ENCODE peak calls at places on chromosomes 3 and 15, in four cellular contexts. One of them, this sample, is unnamed.

GRCh38 chr3:100737334-100737733 is 28.0 kb downstream of the TFG start:
- DNase-seq in K562: peak; percentile 13
- DNase-seq in HepG2: no peak
- DNase-seq in WTC11: no peak
- DNase-seq in this sample: no peak

GRCh38 chr3:67876261-67876660 is 221.8 kb upstream of the SUCLG2 start:
- DNase-seq in WTC11: no peak
- DNase-seq in HepG2: peak; percentile 69
- DNase-seq in K562: no peak
- DNase-seq in this sample: no peak

GRCh38 chr3:174891524-174892203 is 32.5 kb downstream of the NAALADL2 start:
- DNase-seq in K562: no peak
- DNase-seq in HepG2: no peak
- DNase-seq in WTC11: peak; percentile 43
- DNase-seq in this sample: no peak

GRCh38 chr3:128353991-128354687 is 112.6 kb downstream of the DNAJB8 start:
- DNase-seq in WTC11: no peak
- DNase-seq in K562: peak; percentile 42
- DNase-seq in HepG2: peak; percentile 82
- DNase-seq in this sample: no peak

GRCh38 chr3:72665701-72666443 is 182.4 kb downstream of the SHQ1 start:
- DNase-seq in HepG2: no peak
- DNase-seq in WTC11: peak; percentile 65
- DNase-seq in K562: peak; percentile 45
- DNase-seq in this sample: no peak

GRCh38 chr3:5021571-5022092 is 42.4 kb downstream of the BHLHE40 start:
- DNase-seq in HepG2: peak; percentile 25
- DNase-seq in WTC11: no peak
- DNase-seq in K562: peak; percentile 55
- DNase-seq in this sample: no peak

GRCh38 chr3:133888739-133889340 is 6.8 kb downstream of the RAB6B start:
- DNase-seq in K562: no peak
- DNase-seq in WTC11: no peak
- DNase-seq in HepG2: no peak
- DNase-seq in this sample: no peak

GRCh38 chr3:156614642-156615511 is 59.5 kb upstream of the TIPARP start:
- DNase-seq in K562: no peak
- DNase-seq in HepG2: no peak
- DNase-seq in WTC11: no peak
- DNase-seq in this sample: no peak

GRCh38 chr15:39969871-39970270 is 36.0 kb downstream of the EIF2AK4 start:
- DNase-seq in WTC11: no peak
- DNase-seq in K562: no peak
- DNase-seq in HepG2: no peak
- DNase-seq in this sample: no peak

GRCh38 chr3:29279276-29279675 is 1.6 kb upstream of the RBMS3 start:
- DNase-seq in WTC11: no peak
- DNase-seq in K562: no peak
- DNase-seq in HepG2: no peak
- DNase-seq in this sample: no peak

GRCh38 chr3:133821767-133822638 is 16.4 kb downstream of the SRPRB start:
- DNase-seq in HepG2: peak; percentile 83
- DNase-seq in K562: peak; percentile 24
- DNase-seq in WTC11: peak; percentile 61
- DNase-seq in this sample: no peak

GRCh38 chr3:8767667-8768363 is 1.6 kb downstream of the OXTR start:
- DNase-seq in WTC11: peak; percentile 70
- DNase-seq in K562: no peak
- DNase-seq in HepG2: peak; percentile 28
- DNase-seq in this sample: no peak

GRCh38 chr3:129485681-129486056 is 42.8 kb upstream of the RHO start:
- DNase-seq in WTC11: no peak
- DNase-seq in K562: no peak
- DNase-seq in HepG2: no peak
- DNase-seq in this sample: no peak

GRCh38 chr3:72889310-72890165 is 1.7 kb downstream of the GXYLT2 start:
- DNase-seq in HepG2: no peak
- DNase-seq in WTC11: no peak
- DNase-seq in K562: no peak
- DNase-seq in this sample: no peak

GRCh38 chr3:11499144-11499543 is 144.6 kb downstream of the VGLL4 start:
- DNase-seq in K562: no peak
- DNase-seq in WTC11: no peak
- DNase-seq in HepG2: peak; percentile 15
- DNase-seq in this sample: no peak

GRCh38 chr3:153145454-153145853 is 16.6 kb upstream of the RAP2B start:
- DNase-seq in K562: no peak
- DNase-seq in WTC11: no peak
- DNase-seq in HepG2: no peak
- DNase-seq in this sample: no peak

GRCh38 chr3:102174312-102174712 is 260.5 kb upstream of the ZPLD1 start:
- DNase-seq in K562: no peak
- DNase-seq in WTC11: no peak
- DNase-seq in HepG2: no peak
- DNase-seq in this sample: no peak

GRCh38 chr3:171157980-171158379 is 131.5 kb upstream of the SLC2A2 start:
- DNase-seq in WTC11: no peak
- DNase-seq in HepG2: no peak
- DNase-seq in K562: no peak
- DNase-seq in this sample: no peak

GRCh38 chr3:115254492-115255196 is 107.6 kb upstream of the ZBTB20 start:
- DNase-seq in WTC11: peak; percentile 26
- DNase-seq in K562: no peak
- DNase-seq in HepG2: no peak
- DNase-seq in this sample: no peak

GRCh38 chr3:45884368-45885201 is 1.8 kb upstream of the CCR9 start:
- DNase-seq in K562: no peak
- DNase-seq in HepG2: no peak
- DNase-seq in WTC11: no peak
- DNase-seq in this sample: no peak

GRCh38 chr3:8864570-8865350 is 95.3 kb upstream of the OXTR start:
- DNase-seq in K562: no peak
- DNase-seq in HepG2: no peak
- DNase-seq in WTC11: no peak
- DNase-seq in this sample: no peak

GRCh38 chr3:30146978-30147377 is 459.4 kb upstream of the TGFBR2 start:
- DNase-seq in K562: no peak
- DNase-seq in WTC11: no peak
- DNase-seq in HepG2: peak; percentile 9
- DNase-seq in this sample: no peak

GRCh38 chr3:8759038-8759755 is 10.2 kb downstream of the OXTR start:
- DNase-seq in K562: no peak
- DNase-seq in WTC11: no peak
- DNase-seq in HepG2: no peak
- DNase-seq in this sample: no peak

GRCh38 chr3:169751875-169752274 is 13.0 kb downstream of the TERC start:
- DNase-seq in K562: no peak
- DNase-seq in WTC11: no peak
- DNase-seq in HepG2: no peak
- DNase-seq in this sample: no peak

GRCh38 chr3:44906997-44907396 is 32.6 kb downstream of the TGM4 start:
- DNase-seq in HepG2: no peak
- DNase-seq in K562: no peak
- DNase-seq in WTC11: no peak
- DNase-seq in this sample: no peak

GRCh38 chr3:129461022-129461421 is 21.0 kb downstream of the IFT122 start:
- DNase-seq in WTC11: no peak
- DNase-seq in K562: no peak
- DNase-seq in HepG2: no peak
- DNase-seq in this sample: no peak

GRCh38 chr3:47065058-47065457 is 85.6 kb downstream of the NBEAL2 start:
- DNase-seq in WTC11: no peak
- DNase-seq in HepG2: peak; percentile 29
- DNase-seq in K562: no peak
- DNase-seq in this sample: no peak

GRCh38 chr3:47073685-47074084 is 90.2 kb downstream of the SETD2 start:
- DNase-seq in K562: no peak
- DNase-seq in HepG2: no peak
- DNase-seq in WTC11: no peak
- DNase-seq in this sample: no peak

GRCh38 chr3:47065681-47066080 is 86.2 kb downstream of the NBEAL2 start:
- DNase-seq in HepG2: peak; percentile 78
- DNase-seq in K562: no peak
- DNase-seq in WTC11: no peak
- DNase-seq in this sample: no peak

GRCh38 chr3:47070770-47071169 is 91.3 kb downstream of the NBEAL2 start:
- DNase-seq in K562: no peak
- DNase-seq in WTC11: no peak
- DNase-seq in HepG2: no peak
- DNase-seq in this sample: no peak
- TF ChIP-seq CREM in K562: no peak
- TF ChIP-seq CREM in WTC11: no peak
- TF ChIP-seq CREM in HepG2: no peak
- TF ChIP-seq CREM in this sample: no peak

DNA sequence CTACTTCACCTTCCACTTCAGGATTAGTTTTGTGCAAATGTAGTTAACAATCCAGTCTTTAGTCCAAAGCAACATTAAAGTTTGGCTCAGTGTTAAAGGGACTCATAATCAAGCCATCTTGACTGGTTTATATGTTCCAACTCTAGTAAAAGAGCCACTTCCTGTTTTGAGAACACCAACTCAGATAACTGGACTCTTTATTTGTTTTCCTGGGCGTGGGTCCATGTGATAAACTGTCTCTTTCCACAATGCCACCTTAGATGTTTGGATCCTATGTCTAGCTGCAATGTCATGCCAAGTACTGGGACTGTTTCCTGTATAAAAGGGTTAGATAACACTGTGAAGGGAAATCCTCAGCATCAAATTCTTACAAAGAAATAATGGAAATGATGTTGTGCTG is 545.0 kb downstream of the PYDC2 start:
- DNase-seq in K562: no peak
- DNase-seq in WTC11: no peak
- DNase-seq in HepG2: no peak
- DNase-seq in this sample: no peak
- TF ChIP-seq CREM in K562: no peak
- TF ChIP-seq CREM in WTC11: no peak
- TF ChIP-seq CREM in HepG2: no peak
- TF ChIP-seq CREM in this sample: no peak

DNA sequence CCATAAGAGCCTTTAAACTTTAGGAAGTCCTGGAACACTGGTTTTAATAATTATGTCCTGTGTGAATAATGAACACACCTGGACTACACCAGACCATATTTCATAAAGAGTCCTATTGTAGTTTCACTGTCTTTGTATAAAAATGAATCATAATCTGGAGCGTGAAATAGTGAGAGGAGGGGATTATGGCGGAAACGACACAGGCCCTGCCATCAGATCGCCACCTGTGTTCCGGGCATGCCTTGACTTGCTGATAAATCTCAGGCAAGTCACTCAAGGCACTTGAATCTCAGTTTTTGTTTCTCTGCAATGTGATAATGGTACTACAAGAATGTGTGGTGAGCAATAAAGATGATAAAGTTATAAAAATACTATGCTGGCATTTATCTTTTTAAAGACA is 995.5 kb downstream of the MCTP2 start:
- DNase-seq in K562: no peak
- DNase-seq in WTC11: no peak
- DNase-seq in HepG2: no peak
- DNase-seq in this sample: no peak
- TF ChIP-seq CREM in K562: no peak
- TF ChIP-seq CREM in WTC11: no peak
- TF ChIP-seq CREM in HepG2: no peak
- TF ChIP-seq CREM in this sample: no peak

GRCh38 chr3:123481722-123482457 is 33.0 kb upstream of the ADCY5 start:
- DNase-seq in K562: no peak
- DNase-seq in HepG2: no peak
- DNase-seq in WTC11: no peak
- DNase-seq in this sample: no peak
- TF ChIP-seq CREM in K562: no peak
- TF ChIP-seq CREM in HepG2: no peak
- TF ChIP-seq CREM in WTC11: no peak
- TF ChIP-seq CREM in this sample: no peak

GRCh38 chr3:43211681-43212080 is 74.7 kb upstream of the SNRK start:
- DNase-seq in K562: no peak
- DNase-seq in WTC11: no peak
- DNase-seq in HepG2: no peak
- DNase-seq in this sample: no peak

GRCh38 chr3:43210049-43211027 is 76.0 kb upstream of the SNRK start:
- DNase-seq in HepG2: no peak
- DNase-seq in WTC11: no peak
- DNase-seq in K562: no peak
- DNase-seq in this sample: no peak

GRCh38 chr3:43207628-43208085 is 78.7 kb upstream of the SNRK start:
- DNase-seq in WTC11: no peak
- DNase-seq in HepG2: no peak
- DNase-seq in K562: no peak
- DNase-seq in this sample: peak; percentile 40

GRCh38 chr3:43203022-43203421 is 83.3 kb upstream of the SNRK start:
- DNase-seq in K562: no peak
- DNase-seq in WTC11: no peak
- DNase-seq in HepG2: no peak
- DNase-seq in this sample: no peak

DNA sequence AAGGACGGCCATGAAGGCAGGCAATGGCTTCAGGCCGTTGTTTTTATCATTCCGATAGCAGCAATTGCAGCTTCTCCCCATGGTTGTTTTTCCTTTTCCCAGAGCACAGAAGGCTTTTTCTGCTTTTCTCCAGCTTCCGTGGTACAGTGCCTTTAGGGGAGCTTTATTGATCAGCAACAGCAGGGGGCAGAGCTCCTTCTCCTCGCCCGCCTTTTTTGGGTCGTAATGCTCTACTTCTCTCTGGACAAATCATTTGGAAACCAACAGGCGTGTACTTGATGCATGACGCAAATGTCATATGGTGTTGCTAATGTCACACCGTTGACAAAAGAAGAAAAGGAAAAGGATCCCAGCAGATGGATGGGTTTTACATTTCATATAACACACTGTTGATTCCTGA is 79.7 kb upstream of the SNRK start:
- DNase-seq in HepG2: no peak
- DNase-seq in WTC11: peak; percentile 17
- DNase-seq in K562: peak; percentile 35
- DNase-seq in this sample: no peak
- TF ChIP-seq CREM in HepG2: no peak
- TF ChIP-seq CREM in WTC11: no peak
- TF ChIP-seq CREM in K562: no peak
- TF ChIP-seq CREM in this sample: no peak

GRCh38 chr15:75452968-75453702 is 1.6 kb upstream of the SIN3A start:
- DNase-seq in HepG2: peak; percentile 42
- DNase-seq in K562: no peak
- DNase-seq in WTC11: peak; percentile 74
- DNase-seq in this sample: peak; percentile 30
- TF ChIP-seq CREM in HepG2: no peak
- TF ChIP-seq CREM in K562: peak; percentile 5
- TF ChIP-seq CREM in WTC11: peak; percentile 27
- TF ChIP-seq CREM in this sample: peak; percentile 56